ENCODE peak calls at places on chromosomes 2 and 18, in five cellular contexts. N, E, C, O and G are unnamed samples.

GRCh38 chr2:73931531-73932500 is 5.1 kb downstream of the DGUOK start:
- DNase-seq in N (no peak), E (no peak), C (peak), O (no peak), G (no peak)

GRCh38 chr2:181231151-181231550 is 226.0 kb upstream of the ITGA4 start:
- DNase-seq in N (no peak), E (no peak), C (no peak), O (no peak), G (no peak)

GRCh38 chr2:185811580-185811979 is 73.0 kb downstream of the FSIP2 start:
- DNase-seq in N (no peak), E (no peak), C (no peak), O (no peak), G (no peak)

GRCh38 chr18:12038082-12038660 is 55.5 kb upstream of the ANKRD62 start:
- DNase-seq in N (no peak), E (no peak), C (peak), O (no peak), G (peak)

GRCh38 chr2:51981813-51982212 is 949.9 kb upstream of the NRXN1 start:
- DNase-seq in N (no peak), E (peak), C (no peak), O (no peak), G (peak)

GRCh38 chr2:113219889-113220641 is 46.3 kb downstream of the PSD4 start:
- DNase-seq in N (peak), E (no peak), C (peak), O (no peak), G (peak)

GRCh38 chr2:487495-488079 is 189.6 kb downstream of the TMEM18 start:
- DNase-seq in N (no peak), E (no peak), C (no peak), O (no peak), G (no peak)

GRCh38 chr2:171307560-171307959 is 126.2 kb downstream of the METTL8 start:
- DNase-seq in N (no peak), E (no peak), C (no peak), O (no peak), G (no peak)

GRCh38 chr2:71889991-71890684 is 257.5 kb downstream of the CYP26B1 start:
- DNase-seq in N (no peak), E (peak), C (peak), O (no peak), G (peak)

GRCh38 chr2:86068098-86069047 is 37.3 kb downstream of the POLR1A start:
- DNase-seq in N (peak), E (no peak), C (no peak), O (no peak), G (no peak)

GRCh38 chr18:79578396-79579260 is 101.0 kb upstream of the CTDP1 start:
- DNase-seq in N (no peak), E (no peak), C (no peak), O (no peak), G (no peak)

GRCh38 chr2:186572705-186573104 is 17.2 kb upstream of the ITGAV start:
- DNase-seq in N (no peak), E (no peak), C (no peak), O (no peak), G (no peak)

GRCh38 chr2:141331127-141331526 is 799.7 kb downstream of the LRP1B start:
- DNase-seq in N (no peak), E (peak), C (peak), O (no peak), G (peak)

GRCh38 chr2:165067958-165068612 is 112.8 kb upstream of the SLC38A11 start:
- DNase-seq in N (peak), E (peak), C (peak), O (peak), G (peak)

GRCh38 chr2:96308248-96308647 is 2.9 kb upstream of the SNRNP200 start:
- DNase-seq in N (no peak), E (no peak), C (no peak), O (no peak), G (no peak)

GRCh38 chr2:8892149-8892548 is 54.7 kb upstream of the KIDINS220 start:
- DNase-seq in N (no peak), E (no peak), C (no peak), O (no peak), G (no peak)